ENCODE peak calls at places on chromosomes 11 and 22, in five cellular contexts. S is activated CD8-positive, alpha-beta T cell treated with anti-CD3 and anti-CD28 coated beads for 36 hours; X is effector memory CD8-positive, alpha-beta T cell; V is Right ventricle myocardium superior; T is Panc1. O is an unnamed sample.

GRCh38 chr11:59611570-59612565 is 3.7 kb downstream of the OSBP start:
- ATAC-seq in S (no peak), T (no peak), V (peak; percentile 19), X (no peak), O (no peak)

GRCh38 chr22:47836957-47837356 is 1074.5 kb downstream of the TBC1D22A start:
- ATAC-seq in V (no peak), S (no peak), X (no peak), T (no peak), O (no peak)

GRCh38 chr11:130571947-130572584 is 123.6 kb downstream of the ADAMTS15 start:
- ATAC-seq in V (peak; percentile 70), T (peak; percentile 30), S (no peak), X (no peak), O (no peak)

GRCh38 chr11:68890490-68891231 is 13.0 kb downstream of the MRPL21 start:
- ATAC-seq in T (peak; percentile 50), X (no peak), S (no peak), V (peak; percentile 95), O (no peak)

GRCh38 chr22:26330971-26331625 is 98.0 kb upstream of the ASPHD2 start:
- ATAC-seq in T (peak; percentile 78), S (peak; percentile 79), V (peak; percentile 49), X (peak; percentile 61), O (peak; percentile 69)

GRCh38 chr11:38791346-38791961 is 2193.4 kb upstream of the RAG2 start:
- ATAC-seq in T (peak; percentile 80), X (no peak), V (no peak), S (no peak), O (no peak)

GRCh38 chr11:76903325-76903724 is 42.6 kb downstream of the ACER3 start:
- ATAC-seq in T (no peak), S (no peak), V (no peak), X (no peak), O (no peak)

GRCh38 chr22:40687706-40688105 is 8.4 kb downstream of the MCHR1 start:
- ATAC-seq in S (no peak), T (no peak), X (no peak), V (no peak), O (no peak)

GRCh38 chr11:70544774-70545625 is 146.7 kb downstream of the CTTN start:
- ATAC-seq in X (no peak), T (peak; percentile 16), S (no peak), V (no peak), O (no peak)

GRCh38 chr22:28795932-28796856 is 4.2 kb downstream of the XBP1 start:
- ATAC-seq in X (no peak), T (no peak), S (no peak), V (no peak), O (peak; percentile 16)

GRCh38 chr11:76972051-76972450 is 62.1 kb upstream of the B3GNT6 start:
- ATAC-seq in V (no peak), S (no peak), X (no peak), T (no peak), O (no peak)

GRCh38 chr22:31296258-31296657 is 4.0 kb upstream of the PIK3IP1 start:
- ATAC-seq in V (no peak), X (no peak), S (no peak), T (no peak), O (peak; percentile 43)

GRCh38 chr11:134517621-134518293 is 105.7 kb upstream of the B3GAT1 start:
- ATAC-seq in V (no peak), T (no peak), X (no peak), S (no peak), O (no peak)

GRCh38 chr22:36771376-36772063 is 4.4 kb downstream of the IFT27 start:
- ATAC-seq in V (no peak), T (no peak), X (no peak), S (no peak), O (no peak)

GRCh38 chr11:117979481-117980211 is 6.5 kb upstream of the IL10RA start:
- ATAC-seq in X (peak; percentile 67), T (no peak), S (peak; percentile 52), V (peak; percentile 61), O (peak; percentile 70)

GRCh38 chr11:43818220-43818619 is 62.4 kb upstream of the ALKBH3 start:
- ATAC-seq in V (no peak), S (no peak), T (no peak), X (no peak), O (no peak)

GRCh38 chr11:127345819-127346459 is 345.4 kb upstream of the KIRREL3 start:
- ATAC-seq in S (no peak), V (no peak), X (no peak), T (peak; percentile 58), O (no peak)

GRCh38 chr11:2300936-2301630 is 635 bp downstream of the C11orf21 start:
- ATAC-seq in V (no peak), S (peak; percentile 9), X (peak; percentile 25), T (no peak), O (no peak)

GRCh38 chr11:84249344-84250135 is 963.4 kb upstream of the CCDC90B start:
- ATAC-seq in S (no peak), X (no peak), T (no peak), V (no peak), O (no peak)

GRCh38 chr11:78946945-78947914 is 372.6 kb upstream of the NARS2 start:
- ATAC-seq in S (no peak), X (no peak), T (no peak), V (no peak), O (no peak)

GRCh38 chr22:24833881-24834495 is 28.0 kb downstream of the SGSM1 start:
- ATAC-seq in X (no peak), T (no peak), S (no peak), V (no peak), O (no peak)

GRCh38 chr11:121520243-121521144 is 67.7 kb upstream of the SORL1-AS1 start:
- ATAC-seq in T (no peak), V (peak; percentile 57), X (no peak), S (no peak), O (no peak)